ENCODE peak calls at places on chromosomes 16 and 17, in eight cellular contexts. B is AG04449; A is A549; N is foreskin fibroblast; W is dermis blood vessel endothelial cell; V is naive thymus-derived CD4-positive, alpha-beta T cell; Y is stimulated activated naive CD8-positive, alpha-beta T cell treated with anti-CD3 and anti-CD28 coated beads, Interleukin-15, Interleukin-2, amounts not matched to agents 100 U/mL and 50 U/mL, for 24 hours; R is NCI-H1436 treated with DMSO at 0.1 percent for 48 hours. D is an unnamed sample.

GRCh38 chr16:24906199-24906808 is 60.5 kb downstream of the SLC5A11 start:
- DNase-seq in N (peak; percentile 12), Y (no peak), A (peak; percentile 35), W (peak; percentile 54), V (no peak), R (no peak), B (no peak), D (no peak)

GRCh38 chr16:9820481-9821246 is 361.6 kb downstream of the GRIN2A start:
- DNase-seq in R (no peak), W (no peak), B (no peak), N (no peak), Y (no peak), V (no peak), A (no peak), D (no peak)

GRCh38 chr17:30594223-30594952 is 117.2 kb downstream of the GOSR1 start:
- DNase-seq in R (no peak), N (no peak), W (no peak), Y (no peak), B (no peak), V (no peak), A (no peak), D (no peak)

GRCh38 chr17:49969794-49970389 is 902 bp downstream of the DLX4 start:
- DNase-seq in Y (no peak), N (no peak), W (no peak), A (no peak), R (no peak), V (no peak), B (no peak), D (no peak)

GRCh38 chr17:76824103-76824502 is 44.1 kb upstream of the MGAT5B start:
- DNase-seq in V (no peak), B (no peak), W (no peak), A (no peak), Y (no peak), N (no peak), R (no peak), D (no peak)

GRCh38 chr16:89621698-89622409 is 8.4 kb downstream of the DPEP1 start:
- DNase-seq in V (no peak), R (no peak), W (no peak), B (no peak), A (no peak), Y (no peak), N (no peak), D (no peak)

GRCh38 chr16:50741225-50741807 is 570 bp upstream of the CYLD start:
- DNase-seq in W (no peak), B (no peak), N (no peak), R (no peak), Y (no peak), V (no peak), A (peak; percentile 9), D (no peak)

GRCh38 chr17:55451758-55452468 is 30.3 kb upstream of the MMD start:
- DNase-seq in A (no peak), V (no peak), N (peak; percentile 69), Y (no peak), R (no peak), B (no peak), W (no peak), D (no peak)

GRCh38 chr16:1900452-1900774 is 17.8 kb downstream of the HS3ST6 start:
- DNase-seq in Y (no peak), A (no peak), N (no peak), V (no peak), B (no peak), R (no peak), W (no peak), D (no peak)

GRCh38 chr16:23367564-23367963 is 65.5 kb downstream of the SCNN1B start:
- DNase-seq in A (no peak), R (no peak), N (no peak), W (no peak), B (no peak), V (no peak), Y (no peak), D (no peak)

GRCh38 chr16:81521141-81521626 is 76.6 kb downstream of the CMIP start:
- DNase-seq in Y (peak; percentile 68), V (peak; percentile 78), N (no peak), R (no peak), W (no peak), B (no peak), A (no peak), D (no peak)